ENCODE peak calls at places on chromosomes 3 and 15, in four cellular contexts. X is T-helper 1 cell, C is NCI-H1436 treated with DMSO at 0.1 percent for 48 hours, L is GM23338. H is an unnamed sample.

GRCh38 chr3:72505539-72506430 is 342.5 kb downstream of the SHQ1 start:
- DNase-seq in L (no peak), X (no peak), C (no peak), H (no peak)

GRCh38 chr15:38530113-38530512 is 34.5 kb downstream of the RASGRP1 start:
- DNase-seq in X (no peak), C (no peak), L (no peak), H (no peak)

GRCh38 chr3:127671523-127672428 is 976 bp upstream of the ABTB1 start:
- DNase-seq in C (no peak), X (no peak), L (peak; percentile 32), H (no peak)

GRCh38 chr3:100715176-100715575 is 5.9 kb downstream of the TFG start:
- DNase-seq in C (no peak), X (no peak), L (no peak), H (no peak)

GRCh38 chr3:58173670-58174472 is 36.9 kb downstream of the DNASE1L3 start:
- DNase-seq in X (no peak), C (no peak), L (peak; percentile 77), H (peak; percentile 87)

GRCh38 chr15:70892002-70892911 is at the start of the genes LRRC49 and THAP10:
- DNase-seq in L (peak; percentile 96), X (no peak), C (peak; percentile 63), H (peak; percentile 91)

GRCh38 chr3:7682822-7683229 is 818.8 kb upstream of the LMCD1 start:
- DNase-seq in C (no peak), X (no peak), L (peak; percentile 52), H (no peak)

GRCh38 chr15:39585871-39586301 is 5.0 kb downstream of the THBS1 start:
- DNase-seq in L (no peak), X (no peak), C (no peak), H (no peak)

GRCh38 chr3:184666422-184666821 is 45.4 kb downstream of the MAGEF1 start:
- DNase-seq in L (no peak), C (no peak), X (no peak), H (no peak)

GRCh38 chr3:159832024-159832423 is 156.6 kb upstream of the IL12A start:
- DNase-seq in X (no peak), C (no peak), L (no peak), H (no peak)

GRCh38 chr3:88775026-88775690 is 332.3 kb upstream of the EPHA3 start:
- DNase-seq in X (no peak), L (no peak), C (no peak), H (no peak)

GRCh38 chr3:173096994-173097785 is 43.8 kb downstream of the SPATA16 start:
- DNase-seq in L (no peak), C (no peak), X (no peak), H (no peak)

GRCh38 chr3:184602406-184603155 is 41.0 kb downstream of the EPHB3 start:
- DNase-seq in C (no peak), X (no peak), L (peak; percentile 45), H (no peak)

GRCh38 chr3:51799879-51800757 is 21.1 kb upstream of the IQCF6 start:
- DNase-seq in X (no peak), C (no peak), L (peak; percentile 86), H (peak; percentile 49)

GRCh38 chr3:13825821-13826220 is 54.0 kb downstream of the WNT7A start:
- DNase-seq in C (no peak), L (no peak), X (no peak), H (no peak)

GRCh38 chr15:94287794-94288246 is 56.5 kb downstream of the MCTP2 start:
- DNase-seq in X (peak; percentile 5), L (peak; percentile 27), C (no peak), H (no peak)

GRCh38 chr3:50408445-50408953 is 49.2 kb upstream of the TMEM115 start:
- DNase-seq in X (no peak), C (no peak), L (no peak), H (no peak)

GRCh38 chr3:126683506-126683905 is 20.5 kb upstream of the CHCHD6 start:
- DNase-seq in C (no peak), L (no peak), X (no peak), H (no peak)

GRCh38 chr3:113485161-113485609 is 29.8 kb downstream of the SPICE1 start:
- DNase-seq in X (peak; percentile 10), L (peak; percentile 16), C (no peak), H (peak; percentile 53)

H was measured in HepG2.